ENCODE peak calls at places on chromosomes 13 and 19, in eight cellular contexts. One of them, this sample, is unnamed.

GRCh38 chr19:29264897-29265296 is 51.9 kb upstream of the UQCRFS1 start:
- DNase-seq in NCI-H1048: no peak
- DNase-seq in AG04449: no peak
- DNase-seq in stimulated activated effector memory CD8-positive, alpha-beta T cell treated with anti-CD3 and anti-CD28 coated beads, Interleukin-12 subunit alpha, Interleukin-12 subunit beta, amount 100 ng/mL, for 72 hours: no peak
- DNase-seq in kidney tubule cell: no peak
- DNase-seq in mucosa of descending colon: no peak
- DNase-seq in HEK293T: no peak
- DNase-seq in C1 segment of cervical spinal cord: no peak
- DNase-seq in this sample: no peak

GRCh38 chr19:18650468-18651001 is 13.7 kb downstream of the KLHL26 start:
- DNase-seq in AG04449: no peak
- DNase-seq in stimulated activated effector memory CD8-positive, alpha-beta T cell treated with anti-CD3 and anti-CD28 coated beads, Interleukin-12 subunit alpha, Interleukin-12 subunit beta, amount 100 ng/mL, for 72 hours: no peak
- DNase-seq in mucosa of descending colon: peak
- DNase-seq in C1 segment of cervical spinal cord: peak
- DNase-seq in HEK293T: no peak
- DNase-seq in kidney tubule cell: no peak
- DNase-seq in NCI-H1048: no peak
- DNase-seq in this sample: no peak

GRCh38 chr19:15265849-15266248 is 33.6 kb upstream of the EPHX3 start:
- DNase-seq in mucosa of descending colon: peak
- DNase-seq in stimulated activated effector memory CD8-positive, alpha-beta T cell treated with anti-CD3 and anti-CD28 coated beads, Interleukin-12 subunit alpha, Interleukin-12 subunit beta, amount 100 ng/mL, for 72 hours: no peak
- DNase-seq in C1 segment of cervical spinal cord: peak
- DNase-seq in AG04449: peak
- DNase-seq in HEK293T: no peak
- DNase-seq in NCI-H1048: no peak
- DNase-seq in kidney tubule cell: peak
- DNase-seq in this sample: peak

GRCh38 chr19:21765151-21765550 is 2.2 kb downstream of the ZNF100 start:
- DNase-seq in C1 segment of cervical spinal cord: no peak
- DNase-seq in NCI-H1048: no peak
- DNase-seq in kidney tubule cell: peak
- DNase-seq in AG04449: no peak
- DNase-seq in HEK293T: no peak
- DNase-seq in mucosa of descending colon: no peak
- DNase-seq in stimulated activated effector memory CD8-positive, alpha-beta T cell treated with anti-CD3 and anti-CD28 coated beads, Interleukin-12 subunit alpha, Interleukin-12 subunit beta, amount 100 ng/mL, for 72 hours: no peak
- DNase-seq in this sample: no peak

GRCh38 chr19:35261356-35262100 is 7.2 kb upstream of the USF2 start:
- DNase-seq in mucosa of descending colon: no peak
- DNase-seq in AG04449: no peak
- DNase-seq in stimulated activated effector memory CD8-positive, alpha-beta T cell treated with anti-CD3 and anti-CD28 coated beads, Interleukin-12 subunit alpha, Interleukin-12 subunit beta, amount 100 ng/mL, for 72 hours: no peak
- DNase-seq in NCI-H1048: no peak
- DNase-seq in kidney tubule cell: no peak
- DNase-seq in C1 segment of cervical spinal cord: no peak
- DNase-seq in HEK293T: no peak
- DNase-seq in this sample: no peak

GRCh38 chr13:32142956-32143375 is 111.4 kb downstream of the FRY start:
- DNase-seq in AG04449: no peak
- DNase-seq in C1 segment of cervical spinal cord: no peak
- DNase-seq in NCI-H1048: no peak
- DNase-seq in HEK293T: no peak
- DNase-seq in stimulated activated effector memory CD8-positive, alpha-beta T cell treated with anti-CD3 and anti-CD28 coated beads, Interleukin-12 subunit alpha, Interleukin-12 subunit beta, amount 100 ng/mL, for 72 hours: no peak
- DNase-seq in kidney tubule cell: peak
- DNase-seq in mucosa of descending colon: no peak
- DNase-seq in this sample: no peak

GRCh38 chr19:44476559-44477408 is 23.5 kb downstream of the ZNF180 start:
- DNase-seq in C1 segment of cervical spinal cord: no peak
- DNase-seq in HEK293T: no peak
- DNase-seq in AG04449: no peak
- DNase-seq in NCI-H1048: no peak
- DNase-seq in stimulated activated effector memory CD8-positive, alpha-beta T cell treated with anti-CD3 and anti-CD28 coated beads, Interleukin-12 subunit alpha, Interleukin-12 subunit beta, amount 100 ng/mL, for 72 hours: no peak
- DNase-seq in mucosa of descending colon: no peak
- DNase-seq in kidney tubule cell: peak
- DNase-seq in this sample: no peak

GRCh38 chr13:80339578-80339840 is 1.4 kb downstream of the SPRY2 start:
- DNase-seq in HEK293T: peak
- DNase-seq in mucosa of descending colon: no peak
- DNase-seq in AG04449: no peak
- DNase-seq in NCI-H1048: no peak
- DNase-seq in stimulated activated effector memory CD8-positive, alpha-beta T cell treated with anti-CD3 and anti-CD28 coated beads, Interleukin-12 subunit alpha, Interleukin-12 subunit beta, amount 100 ng/mL, for 72 hours: no peak
- DNase-seq in kidney tubule cell: no peak
- DNase-seq in C1 segment of cervical spinal cord: no peak
- DNase-seq in this sample: no peak

GRCh38 chr13:41428155-41428554 is 29.2 kb upstream of the RGCC start:
- DNase-seq in AG04449: no peak
- DNase-seq in stimulated activated effector memory CD8-positive, alpha-beta T cell treated with anti-CD3 and anti-CD28 coated beads, Interleukin-12 subunit alpha, Interleukin-12 subunit beta, amount 100 ng/mL, for 72 hours: no peak
- DNase-seq in kidney tubule cell: no peak
- DNase-seq in NCI-H1048: no peak
- DNase-seq in mucosa of descending colon: no peak
- DNase-seq in HEK293T: no peak
- DNase-seq in C1 segment of cervical spinal cord: peak
- DNase-seq in this sample: no peak

GRCh38 chr13:85266331-85266730 is 532.9 kb downstream of the SLITRK6 start:
- DNase-seq in kidney tubule cell: no peak
- DNase-seq in stimulated activated effector memory CD8-positive, alpha-beta T cell treated with anti-CD3 and anti-CD28 coated beads, Interleukin-12 subunit alpha, Interleukin-12 subunit beta, amount 100 ng/mL, for 72 hours: no peak
- DNase-seq in AG04449: no peak
- DNase-seq in mucosa of descending colon: no peak
- DNase-seq in NCI-H1048: no peak
- DNase-seq in C1 segment of cervical spinal cord: no peak
- DNase-seq in HEK293T: no peak
- DNase-seq in this sample: no peak

GRCh38 chr13:75305057-75305456 is 176.9 kb downstream of the TBC1D4 start:
- DNase-seq in HEK293T: no peak
- DNase-seq in AG04449: no peak
- DNase-seq in kidney tubule cell: no peak
- DNase-seq in NCI-H1048: no peak
- DNase-seq in mucosa of descending colon: no peak
- DNase-seq in stimulated activated effector memory CD8-positive, alpha-beta T cell treated with anti-CD3 and anti-CD28 coated beads, Interleukin-12 subunit alpha, Interleukin-12 subunit beta, amount 100 ng/mL, for 72 hours: no peak
- DNase-seq in C1 segment of cervical spinal cord: no peak
- DNase-seq in this sample: no peak

GRCh38 chr19:345320-345879 is 804 bp upstream of the MIER2 start:
- DNase-seq in C1 segment of cervical spinal cord: no peak
- DNase-seq in stimulated activated effector memory CD8-positive, alpha-beta T cell treated with anti-CD3 and anti-CD28 coated beads, Interleukin-12 subunit alpha, Interleukin-12 subunit beta, amount 100 ng/mL, for 72 hours: no peak
- DNase-seq in kidney tubule cell: no peak
- DNase-seq in AG04449: no peak
- DNase-seq in HEK293T: no peak
- DNase-seq in NCI-H1048: no peak
- DNase-seq in mucosa of descending colon: no peak
- DNase-seq in this sample: no peak

GRCh38 chr13:75566658-75567057 is 17.1 kb downstream of the UCHL3 start:
- DNase-seq in NCI-H1048: no peak
- DNase-seq in HEK293T: no peak
- DNase-seq in AG04449: no peak
- DNase-seq in kidney tubule cell: peak
- DNase-seq in stimulated activated effector memory CD8-positive, alpha-beta T cell treated with anti-CD3 and anti-CD28 coated beads, Interleukin-12 subunit alpha, Interleukin-12 subunit beta, amount 100 ng/mL, for 72 hours: no peak
- DNase-seq in C1 segment of cervical spinal cord: no peak
- DNase-seq in mucosa of descending colon: no peak
- DNase-seq in this sample: no peak

GRCh38 chr19:23991170-23991569 is 76.5 kb downstream of the ZNF726 start:
- DNase-seq in NCI-H1048: peak
- DNase-seq in C1 segment of cervical spinal cord: no peak
- DNase-seq in kidney tubule cell: peak
- DNase-seq in AG04449: no peak
- DNase-seq in HEK293T: no peak
- DNase-seq in stimulated activated effector memory CD8-positive, alpha-beta T cell treated with anti-CD3 and anti-CD28 coated beads, Interleukin-12 subunit alpha, Interleukin-12 subunit beta, amount 100 ng/mL, for 72 hours: no peak
- DNase-seq in mucosa of descending colon: no peak
- DNase-seq in this sample: no peak

GRCh38 chr19:6475321-6476108 is 6.1 kb downstream of the DENND1C start:
- DNase-seq in HEK293T: peak
- DNase-seq in NCI-H1048: no peak
- DNase-seq in stimulated activated effector memory CD8-positive, alpha-beta T cell treated with anti-CD3 and anti-CD28 coated beads, Interleukin-12 subunit alpha, Interleukin-12 subunit beta, amount 100 ng/mL, for 72 hours: no peak
- DNase-seq in C1 segment of cervical spinal cord: no peak
- DNase-seq in AG04449: no peak
- DNase-seq in kidney tubule cell: no peak
- DNase-seq in mucosa of descending colon: no peak
- DNase-seq in this sample: no peak

GRCh38 chr13:30718661-30719520 is 16.5 kb upstream of the ALOX5AP start:
- DNase-seq in C1 segment of cervical spinal cord: no peak
- DNase-seq in stimulated activated effector memory CD8-positive, alpha-beta T cell treated with anti-CD3 and anti-CD28 coated beads, Interleukin-12 subunit alpha, Interleukin-12 subunit beta, amount 100 ng/mL, for 72 hours: no peak
- DNase-seq in kidney tubule cell: peak
- DNase-seq in mucosa of descending colon: no peak
- DNase-seq in HEK293T: no peak
- DNase-seq in NCI-H1048: no peak
- DNase-seq in AG04449: no peak
- DNase-seq in this sample: no peak

GRCh38 chr13:84037937-84038464 is 155.7 kb upstream of the SLITRK1 start:
- DNase-seq in HEK293T: no peak
- DNase-seq in mucosa of descending colon: no peak
- DNase-seq in kidney tubule cell: no peak
- DNase-seq in stimulated activated effector memory CD8-positive, alpha-beta T cell treated with anti-CD3 and anti-CD28 coated beads, Interleukin-12 subunit alpha, Interleukin-12 subunit beta, amount 100 ng/mL, for 72 hours: no peak
- DNase-seq in NCI-H1048: no peak
- DNase-seq in AG04449: no peak
- DNase-seq in C1 segment of cervical spinal cord: no peak
- DNase-seq in this sample: no peak

GRCh38 chr19:56348289-56348877 is 33.7 kb upstream of the ZSCAN5A start:
- DNase-seq in NCI-H1048: no peak
- DNase-seq in C1 segment of cervical spinal cord: no peak
- DNase-seq in stimulated activated effector memory CD8-positive, alpha-beta T cell treated with anti-CD3 and anti-CD28 coated beads, Interleukin-12 subunit alpha, Interleukin-12 subunit beta, amount 100 ng/mL, for 72 hours: no peak
- DNase-seq in mucosa of descending colon: no peak
- DNase-seq in kidney tubule cell: no peak
- DNase-seq in AG04449: no peak
- DNase-seq in HEK293T: no peak
- DNase-seq in this sample: no peak

GRCh38 chr13:48790199-48790598 is 136.5 kb downstream of the CYSLTR2 start:
- DNase-seq in C1 segment of cervical spinal cord: no peak
- DNase-seq in NCI-H1048: no peak
- DNase-seq in stimulated activated effector memory CD8-positive, alpha-beta T cell treated with anti-CD3 and anti-CD28 coated beads, Interleukin-12 subunit alpha, Interleukin-12 subunit beta, amount 100 ng/mL, for 72 hours: no peak
- DNase-seq in mucosa of descending colon: no peak
- DNase-seq in HEK293T: no peak
- DNase-seq in kidney tubule cell: no peak
- DNase-seq in AG04449: no peak
- DNase-seq in this sample: no peak

GRCh38 chr19:2469102-2469914 is 6.6 kb upstream of the GADD45B start:
- DNase-seq in mucosa of descending colon: no peak
- DNase-seq in C1 segment of cervical spinal cord: no peak
- DNase-seq in kidney tubule cell: peak
- DNase-seq in HEK293T: no peak
- DNase-seq in AG04449: no peak
- DNase-seq in stimulated activated effector memory CD8-positive, alpha-beta T cell treated with anti-CD3 and anti-CD28 coated beads, Interleukin-12 subunit alpha, Interleukin-12 subunit beta, amount 100 ng/mL, for 72 hours: no peak
- DNase-seq in NCI-H1048: no peak
- DNase-seq in this sample: no peak

GRCh38 chr13:40145139-40145538 is 489.7 kb downstream of the COG6 start:
- DNase-seq in stimulated activated effector memory CD8-positive, alpha-beta T cell treated with anti-CD3 and anti-CD28 coated beads, Interleukin-12 subunit alpha, Interleukin-12 subunit beta, amount 100 ng/mL, for 72 hours: no peak
- DNase-seq in mucosa of descending colon: no peak
- DNase-seq in HEK293T: no peak
- DNase-seq in NCI-H1048: no peak
- DNase-seq in kidney tubule cell: no peak
- DNase-seq in C1 segment of cervical spinal cord: no peak
- DNase-seq in AG04449: no peak
- DNase-seq in this sample: no peak

GRCh38 chr19:13597625-13598024 is 91.3 kb upstream of the CACNA1A start:
- DNase-seq in kidney tubule cell: peak
- DNase-seq in AG04449: peak
- DNase-seq in C1 segment of cervical spinal cord: no peak
- DNase-seq in stimulated activated effector memory CD8-positive, alpha-beta T cell treated with anti-CD3 and anti-CD28 coated beads, Interleukin-12 subunit alpha, Interleukin-12 subunit beta, amount 100 ng/mL, for 72 hours: peak
- DNase-seq in mucosa of descending colon: no peak
- DNase-seq in HEK293T: peak
- DNase-seq in NCI-H1048: peak
- DNase-seq in this sample: peak

GRCh38 chr19:54455786-54456422 is 6.9 kb downstream of the LENG8 start:
- DNase-seq in HEK293T: no peak
- DNase-seq in stimulated activated effector memory CD8-positive, alpha-beta T cell treated with anti-CD3 and anti-CD28 coated beads, Interleukin-12 subunit alpha, Interleukin-12 subunit beta, amount 100 ng/mL, for 72 hours: no peak
- DNase-seq in kidney tubule cell: no peak
- DNase-seq in NCI-H1048: no peak
- DNase-seq in AG04449: no peak
- DNase-seq in mucosa of descending colon: peak
- DNase-seq in C1 segment of cervical spinal cord: no peak
- DNase-seq in this sample: no peak

GRCh38 chr19:2503521-2504109 is 27.7 kb downstream of the GADD45B start:
- DNase-seq in AG04449: no peak
- DNase-seq in mucosa of descending colon: peak
- DNase-seq in stimulated activated effector memory CD8-positive, alpha-beta T cell treated with anti-CD3 and anti-CD28 coated beads, Interleukin-12 subunit alpha, Interleukin-12 subunit beta, amount 100 ng/mL, for 72 hours: peak
- DNase-seq in HEK293T: peak
- DNase-seq in NCI-H1048: no peak
- DNase-seq in C1 segment of cervical spinal cord: no peak
- DNase-seq in kidney tubule cell: peak
- DNase-seq in this sample: no peak

GRCh38 chr13:103168901-103169508 is 102.8 kb upstream of the SLC10A2 start:
- DNase-seq in HEK293T: no peak
- DNase-seq in C1 segment of cervical spinal cord: no peak
- DNase-seq in stimulated activated effector memory CD8-positive, alpha-beta T cell treated with anti-CD3 and anti-CD28 coated beads, Interleukin-12 subunit alpha, Interleukin-12 subunit beta, amount 100 ng/mL, for 72 hours: no peak
- DNase-seq in AG04449: no peak
- DNase-seq in NCI-H1048: no peak
- DNase-seq in kidney tubule cell: no peak
- DNase-seq in mucosa of descending colon: no peak
- DNase-seq in this sample: no peak

GRCh38 chr19:912181-913079 is 589 bp downstream of the R3HDM4 start:
- DNase-seq in NCI-H1048: no peak
- DNase-seq in C1 segment of cervical spinal cord: no peak
- DNase-seq in AG04449: no peak
- DNase-seq in kidney tubule cell: no peak
- DNase-seq in stimulated activated effector memory CD8-positive, alpha-beta T cell treated with anti-CD3 and anti-CD28 coated beads, Interleukin-12 subunit alpha, Interleukin-12 subunit beta, amount 100 ng/mL, for 72 hours: no peak
- DNase-seq in HEK293T: peak
- DNase-seq in mucosa of descending colon: peak
- DNase-seq in this sample: no peak

GRCh38 chr13:77896977-77897376 is 21.7 kb downstream of the EDNRB start:
- DNase-seq in kidney tubule cell: peak
- DNase-seq in AG04449: no peak
- DNase-seq in mucosa of descending colon: no peak
- DNase-seq in HEK293T: no peak
- DNase-seq in NCI-H1048: no peak
- DNase-seq in C1 segment of cervical spinal cord: no peak
- DNase-seq in stimulated activated effector memory CD8-positive, alpha-beta T cell treated with anti-CD3 and anti-CD28 coated beads, Interleukin-12 subunit alpha, Interleukin-12 subunit beta, amount 100 ng/mL, for 72 hours: no peak
- DNase-seq in this sample: no peak

GRCh38 chr13:107642841-107643240 is 572.5 kb downstream of the LIG4 start:
- DNase-seq in AG04449: no peak
- DNase-seq in mucosa of descending colon: no peak
- DNase-seq in NCI-H1048: no peak
- DNase-seq in stimulated activated effector memory CD8-positive, alpha-beta T cell treated with anti-CD3 and anti-CD28 coated beads, Interleukin-12 subunit alpha, Interleukin-12 subunit beta, amount 100 ng/mL, for 72 hours: no peak
- DNase-seq in HEK293T: no peak
- DNase-seq in kidney tubule cell: no peak
- DNase-seq in C1 segment of cervical spinal cord: no peak
- DNase-seq in this sample: no peak

This sample was measured in hypothalamus.